ENCODE peak calls at places on chromosomes 7 and 10, in seven cellular contexts. N is HepG2, W is GM12892, A is H1, V is SK-N-SH, P is GM12878, Y is K562. D is an unnamed sample.

GRCh38 chr10:21926949-21927348 is 76.6 kb downstream of the DNAJC1 start:
- DNase-seq in N (peak), W (no peak), A (no peak), V (no peak), P (no peak), Y (peak), D (no peak)

GRCh38 chr7:148709019-148709418 is 10.3 kb downstream of the CUL1 start:
- DNase-seq in N (no peak), W (no peak), A (no peak), V (no peak), P (no peak), Y (no peak), D (no peak)

GRCh38 chr10:20232079-20232478 is 415.8 kb downstream of the PLXDC2 start:
- DNase-seq in N (no peak), W (no peak), A (no peak), V (no peak), P (no peak), Y (no peak), D (no peak)

GRCh38 chr7:105224884-105225651 is 163.7 kb downstream of the SRPK2 start:
- DNase-seq in N (no peak), W (no peak), A (no peak), V (peak), P (peak), Y (peak), D (no peak)

GRCh38 chr10:108904163-108904878 is 1019.0 kb downstream of the XPNPEP1 start:
- DNase-seq in N (no peak), W (no peak), A (no peak), V (peak), P (no peak), Y (no peak), D (no peak)

GRCh38 chr10:79137826-79138225 is 69.1 kb downstream of the ZMIZ1 start:
- DNase-seq in N (no peak), W (peak), A (no peak), V (no peak), P (peak), Y (no peak), D (peak)

GRCh38 chr10:43235070-43235900 is 31.6 kb downstream of the RASGEF1A start:
- DNase-seq in N (no peak), W (no peak), A (no peak), V (no peak), P (no peak), Y (no peak), D (no peak)

GRCh38 chr7:19213746-19214145 is 68.5 kb upstream of the FERD3L start:
- DNase-seq in N (no peak), W (no peak), A (no peak), V (no peak), P (no peak), Y (no peak), D (no peak)

GRCh38 chr7:71776726-71777125 is 635.4 kb downstream of the CALN1 start:
- DNase-seq in N (no peak), W (no peak), A (peak), V (no peak), P (no peak), Y (no peak), D (no peak)

GRCh38 chr7:24728503-24729364 is 28.5 kb downstream of the GSDME start:
- DNase-seq in N (no peak), W (no peak), A (no peak), V (no peak), P (no peak), Y (no peak), D (no peak)

GRCh38 chr7:105776986-105777910 is 99.2 kb downstream of the ATXN7L1 start:
- DNase-seq in N (no peak), W (no peak), A (no peak), V (no peak), P (no peak), Y (no peak), D (no peak)

GRCh38 chr10:128275405-128275804 is 149.2 kb upstream of the MKI67 start:
- DNase-seq in N (no peak), W (no peak), A (no peak), V (no peak), P (no peak), Y (peak), D (no peak)

GRCh38 chr10:97169911-97170693 is 15.7 kb downstream of the SLIT1 start:
- DNase-seq in N (no peak), W (no peak), A (no peak), V (no peak), P (no peak), Y (no peak), D (no peak)

GRCh38 chr7:129777195-129777844 is 165.8 kb downstream of the NRF1 start:
- DNase-seq in N (no peak), W (no peak), A (peak), V (peak), P (no peak), Y (no peak), D (no peak)

GRCh38 chr10:129568562-129569344 is 101.7 kb downstream of the MGMT start:
- DNase-seq in N (no peak), W (no peak), A (no peak), V (peak), P (no peak), Y (no peak), D (no peak)

GRCh38 chr10:113445736-113446135 is 107.1 kb upstream of the HABP2 start:
- DNase-seq in N (no peak), W (no peak), A (no peak), V (no peak), P (no peak), Y (no peak), D (no peak)

GRCh38 chr10:12690525-12691139 is 310.9 kb downstream of the CCDC3 start:
- DNase-seq in N (no peak), W (no peak), A (no peak), V (no peak), P (no peak), Y (no peak), D (no peak)

GRCh38 chr10:86538547-86538946 is 17.0 kb upstream of the WAPL start:
- DNase-seq in N (no peak), W (no peak), A (no peak), V (no peak), P (no peak), Y (no peak), D (no peak)

GRCh38 chr10:97882142-97883091 is 32.8 kb downstream of the GOLGA7B start:
- DNase-seq in N (no peak), W (no peak), A (no peak), V (no peak), P (no peak), Y (no peak), D (no peak)

GRCh38 chr7:13071999-13072398 is 384.6 kb downstream of the ARL4A start:
- DNase-seq in N (no peak), W (no peak), A (no peak), V (no peak), P (no peak), Y (no peak), D (no peak)

GRCh38 chr7:154388999-154389398 is 336.8 kb downstream of the DPP6 start:
- DNase-seq in N (no peak), W (no peak), A (no peak), V (peak), P (no peak), Y (no peak), D (no peak)

GRCh38 chr10:131834152-131834810 is 66.5 kb upstream of the PPP2R2D start:
- DNase-seq in N (no peak), W (no peak), A (no peak), V (no peak), P (no peak), Y (no peak), D (no peak)

GRCh38 chr7:66016131-66016461 is 34.1 kb upstream of the GUSB start:
- DNase-seq in N (peak), W (no peak), A (no peak), V (peak), P (no peak), Y (no peak), D (no peak)

GRCh38 chr10:60872451-60872850 is 71.5 kb downstream of the RHOBTB1 start:
- DNase-seq in N (no peak), W (no peak), A (no peak), V (no peak), P (no peak), Y (no peak), D (no peak)

GRCh38 chr10:20598590-20598989 is 298.5 kb downstream of the NEBL start:
- DNase-seq in N (no peak), W (no peak), A (no peak), V (no peak), P (no peak), Y (no peak), D (no peak)

GRCh38 chr7:5591547-5591899 is 167.9 kb upstream of the TNRC18 start:
- DNase-seq in N (peak), W (no peak), A (no peak), V (peak), P (no peak), Y (no peak), D (no peak)

GRCh38 chr7:65477326-65477725 is 103.7 kb downstream of the ZNF92 start:
- DNase-seq in N (peak), W (no peak), A (peak), V (peak), P (no peak), Y (peak), D (no peak)

GRCh38 chr10:104318096-104318725 is 20.1 kb downstream of the ITPRIP start:
- DNase-seq in N (no peak), W (no peak), A (no peak), V (no peak), P (no peak), Y (no peak), D (no peak)

GRCh38 chr10:68096913-68097509 is 12.3 kb upstream of the MYPN start:
- DNase-seq in N (no peak), W (no peak), A (no peak), V (no peak), P (no peak), Y (peak), D (no peak)

GRCh38 chr10:80596391-80597257 is 58.9 kb downstream of the SH2D4B start:
- DNase-seq in N (peak), W (no peak), A (peak), V (peak), P (no peak), Y (peak), D (peak)

GRCh38 chr10:37675449-37675848 is 182.0 kb downstream of the ZNF248 start:
- DNase-seq in N (no peak), W (no peak), A (no peak), V (no peak), P (no peak), Y (no peak), D (no peak)

GRCh38 chr10:43116596-43116995 is 21.6 kb upstream of the CSGALNACT2 start:
- DNase-seq in N (no peak), W (no peak), A (no peak), V (no peak), P (no peak), Y (no peak), D (no peak)

GRCh38 chr10:33216661-33217427 is 117.6 kb downstream of the NRP1 start:
- DNase-seq in N (peak), W (no peak), A (no peak), V (peak), P (no peak), Y (no peak), D (no peak)

GRCh38 chr7:23349484-23350157 is 50.5 kb downstream of the MALSU1 start:
- DNase-seq in N (no peak), W (no peak), A (no peak), V (peak), P (no peak), Y (no peak), D (no peak)

GRCh38 chr10:62636825-62637248 is 167.7 kb upstream of the ADO start:
- DNase-seq in N (no peak), W (no peak), A (no peak), V (no peak), P (no peak), Y (no peak), D (no peak)

GRCh38 chr7:100532165-100533022 is 6.6 kb upstream of the AGFG2 start:
- DNase-seq in N (no peak), W (no peak), A (no peak), V (no peak), P (no peak), Y (peak), D (no peak)

GRCh38 chr7:96236198-96237039 is 85.5 kb downstream of the SLC25A13 start:
- DNase-seq in N (no peak), W (no peak), A (no peak), V (peak), P (no peak), Y (peak), D (no peak)

GRCh38 chr10:28732091-28732490 is 54.8 kb downstream of the BAMBI start:
- DNase-seq in N (no peak), W (no peak), A (no peak), V (no peak), P (no peak), Y (peak), D (no peak)

DNA sequence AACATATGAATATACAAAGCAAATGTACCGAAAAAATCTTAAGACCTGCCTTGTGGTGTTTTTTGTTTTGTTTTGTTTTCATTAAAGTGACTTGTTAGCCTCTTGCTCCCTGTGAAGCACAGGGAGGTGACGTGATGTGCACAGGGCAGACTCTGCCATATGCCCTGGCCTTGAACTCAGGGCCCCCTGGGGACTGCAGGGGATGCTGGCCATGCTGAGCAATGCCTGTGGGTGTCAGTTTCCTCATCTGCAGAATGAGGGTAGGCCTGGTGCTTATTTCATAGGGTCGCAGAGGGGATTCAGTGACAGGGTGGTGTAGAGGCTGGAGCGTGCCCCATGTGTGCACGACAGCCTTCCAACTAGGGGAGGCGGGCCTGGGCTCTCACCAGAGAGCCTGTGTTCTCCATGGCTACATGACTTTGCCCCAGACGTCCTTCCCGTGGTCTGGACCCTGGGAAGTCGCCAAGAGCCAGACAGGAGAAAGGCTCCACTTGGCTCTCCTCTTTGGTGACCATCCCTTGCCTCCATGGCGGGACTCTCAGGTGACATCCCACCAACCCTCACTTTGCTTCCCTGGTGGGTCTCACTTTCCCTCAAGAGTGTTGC is 14.5 kb downstream of the EGFR start:
- DNase-seq in N (no peak), W (no peak), A (no peak), V (no peak), P (no peak), Y (no peak), D (no peak)
- TF ChIP-seq POLR2AphosphoS5 in N (no peak), W (no peak), A (no peak), V (no peak), P (no peak), Y (no peak), D (no peak)

GRCh38 chr7:55250313-55250712 is 114.8 kb upstream of the LANCL2 start:
- DNase-seq in N (peak), W (no peak), A (peak), V (peak), P (no peak), Y (no peak), D (no peak)
- TF ChIP-seq TAF1 in N (no peak), W (no peak), A (no peak), V (no peak), P (no peak), Y (no peak), D (no peak)

GRCh38 chr7:102236592-102237287 is 49.9 kb upstream of the SH2B2 start:
- DNase-seq in N (peak), W (peak), A (peak), V (peak), P (no peak), Y (peak), D (peak)
- TF ChIP-seq POLR2AphosphoS5 in N (no peak), W (no peak), A (no peak), V (no peak), P (no peak), Y (no peak), D (no peak)

DNA sequence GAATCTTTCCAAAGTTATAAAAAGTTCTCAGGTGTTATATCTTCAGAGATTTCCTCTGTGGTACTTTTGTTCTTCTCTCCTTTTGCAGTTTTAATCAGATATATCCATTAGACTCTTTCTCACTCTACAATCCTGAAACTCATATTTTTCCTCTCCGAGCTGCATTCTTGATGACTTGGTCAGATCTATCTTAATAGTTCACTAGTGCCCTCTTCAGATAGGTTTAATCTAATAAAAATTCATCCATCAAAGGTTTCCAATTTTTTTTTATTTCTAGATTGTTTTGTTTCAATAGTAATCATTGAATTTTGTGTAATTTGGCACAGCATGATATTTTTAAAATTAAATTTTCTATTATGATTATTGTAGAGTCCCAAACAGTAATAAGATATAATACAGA is 21.8 kb upstream of the DGKB start:
- DNase-seq in N (no peak), W (no peak), A (no peak), V (no peak), P (no peak), Y (no peak), D (no peak)
- TF ChIP-seq TAF1 in N (no peak), W (no peak), A (no peak), V (no peak), P (no peak), Y (no peak), D (no peak)

D was measured in GM12891.